ENCODE peak calls at places on chromosomes 3 and 15, in seven cellular contexts. E is sigmoid colon, V is cardiac muscle cell, F is adrenal gland, P is body of pancreas, H is upper lobe of right lung, M is stomach. K is an unnamed sample.

GRCh38 chr3:159861369-159861987 is 127.2 kb upstream of the IL12A start:
- DNase-seq in V (no peak), E (no peak), H (no peak), M (no peak), P (no peak), F (no peak), K (no peak)

GRCh38 chr3:186638259-186638658 is 1.9 kb upstream of the FETUB start:
- DNase-seq in V (no peak), H (no peak), M (no peak), P (no peak), E (no peak), F (no peak), K (no peak)

GRCh38 chr3:12004741-12005513 is 739 bp downstream of the SYN2 start:
- DNase-seq in P (no peak), E (no peak), F (no peak), V (no peak), M (no peak), H (no peak), K (no peak)

GRCh38 chr3:5258526-5258925 is 71.0 kb downstream of the EDEM1 start:
- DNase-seq in F (no peak), M (no peak), V (no peak), H (no peak), E (no peak), P (no peak), K (no peak)

GRCh38 chr15:80839764-80840130 is 60.6 kb downstream of the CEMIP start:
- DNase-seq in V (no peak), F (no peak), E (no peak), P (no peak), H (no peak), M (no peak), K (no peak)

GRCh38 chr3:65348596-65348995 is 660.8 kb upstream of the ADAMTS9 start:
- DNase-seq in P (no peak), H (no peak), F (no peak), E (no peak), V (peak; percentile 38), M (no peak), K (no peak)

GRCh38 chr3:53166781-53167291 is 5.8 kb downstream of the PRKCD start:
- DNase-seq in V (peak; percentile 86), M (peak; percentile 57), H (peak; percentile 88), F (peak; percentile 75), E (peak; percentile 78), P (peak; percentile 62), K (no peak)

GRCh38 chr3:141746962-141747361 is 8.9 kb downstream of the RNF7 start:
- DNase-seq in P (no peak), F (no peak), M (no peak), H (no peak), V (no peak), E (no peak), K (no peak)

GRCh38 chr15:42457445-42458442 is 33.2 kb downstream of the ZNF106 start:
- DNase-seq in F (peak; percentile 78), H (no peak), P (peak; percentile 74), E (peak; percentile 91), M (peak; percentile 44), V (peak; percentile 98), K (peak; percentile 73)

GRCh38 chr3:58003093-58003492 is 5.1 kb upstream of the FLNB start:
- DNase-seq in F (no peak), M (no peak), H (no peak), V (no peak), E (no peak), P (peak; percentile 47), K (no peak)

GRCh38 chr3:149003653-149004305 is 12.4 kb downstream of the GYG1 start:
- DNase-seq in H (no peak), M (no peak), F (no peak), V (no peak), P (no peak), E (no peak), K (no peak)

GRCh38 chr15:75107905-75108838 is 84.8 kb downstream of the PPCDC start:
- DNase-seq in F (no peak), E (no peak), P (peak; percentile 48), H (no peak), M (peak; percentile 47), V (peak; percentile 83), K (peak; percentile 79)

GRCh38 chr15:64842986-64843561 is 1.4 kb downstream of the PLEKHO2 start:
- DNase-seq in M (no peak), H (peak; percentile 80), P (peak; percentile 55), F (peak; percentile 71), V (peak; percentile 65), E (peak; percentile 92), K (no peak)

GRCh38 chr15:87736401-87736800 is 520.1 kb downstream of the NTRK3 start:
- DNase-seq in E (no peak), F (no peak), P (no peak), V (peak; percentile 9), H (no peak), M (no peak), K (no peak)

GRCh38 chr3:141846050-141846433 is 30.4 kb upstream of the ATP1B3 start:
- DNase-seq in M (no peak), P (no peak), E (no peak), H (no peak), F (no peak), V (no peak), K (no peak)

DNA sequence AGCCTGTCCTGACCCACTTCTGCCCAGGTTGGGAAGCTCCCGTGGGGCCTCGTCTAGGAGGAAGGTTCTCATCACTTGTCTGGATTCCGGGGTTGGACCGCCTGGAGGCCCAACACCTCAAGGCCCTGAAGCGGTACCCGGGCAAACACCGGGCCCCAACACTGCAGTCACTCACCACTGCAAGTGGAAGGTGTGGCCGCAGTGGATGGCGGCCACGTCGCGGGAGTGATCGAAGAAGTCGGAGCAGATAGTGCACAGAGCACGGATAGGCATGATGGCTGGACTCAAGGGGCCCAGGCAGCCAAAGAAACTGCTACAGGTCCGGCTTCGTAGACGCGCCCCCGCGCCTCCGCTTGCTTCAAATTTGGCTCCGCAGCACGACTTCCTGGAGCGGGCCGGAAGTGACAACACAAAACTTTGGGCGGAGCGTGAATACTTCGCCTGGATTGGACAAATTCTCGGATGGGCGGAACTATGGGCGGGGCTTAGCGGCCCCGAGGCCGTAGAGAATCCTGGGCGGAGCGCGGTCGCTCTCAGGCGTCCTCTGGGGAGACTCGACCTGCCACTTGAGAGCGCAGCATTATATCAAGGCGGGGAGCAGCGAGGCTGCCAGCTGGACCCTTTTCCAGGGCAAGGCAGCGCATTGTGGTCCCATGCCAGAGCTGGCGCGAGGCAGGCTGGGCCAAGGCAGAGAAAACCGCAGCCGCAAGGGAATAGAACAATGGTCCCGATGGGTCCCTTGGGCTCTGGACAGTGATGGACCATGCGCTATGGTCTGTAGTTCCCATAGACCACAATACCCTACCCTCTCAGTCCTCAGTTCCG is at the start of gene TRAIP:
- DNase-seq in E (peak; percentile 97), M (peak; percentile 95), H (peak; percentile 94), V (peak; percentile 94), P (peak; percentile 96), F (peak; percentile 96), K (peak; percentile 97)
- TF ChIP-seq CTCF in E (no peak), M (no peak), H (no peak), V (no peak), P (no peak), F (no peak), K (no peak)

GRCh38 chr15:60553163-60553562 is 74.2 kb upstream of the ICE2 start:
- DNase-seq in M (no peak), V (no peak), H (no peak), F (no peak), E (no peak), P (no peak), K (no peak)
- H3K4me1 ChIP-seq in M (peaks cover 33% of the 10 kb centered on the region), V (no peaks in the 10 kb centered on the region), H (peaks cover 6% of the 10 kb centered on the region), F (peaks cover 28% of the 10 kb centered on the region), E (peaks cover 19% of the 10 kb centered on the region), P (peaks cover 6% of the 10 kb centered on the region), K (peaks cover 2% of the 10 kb centered on the region)

GRCh38 chr15:66481107-66481856 is 16.3 kb downstream of the SNAPC5 start:
- DNase-seq in H (no peak), V (no peak), M (no peak), F (no peak), P (peak; percentile 11), E (no peak), K (no peak)
- TF ChIP-seq CTCF in H (no peak), V (peak; percentile 5), M (no peak), F (no peak), P (no peak), E (no peak), K (no peak)

GRCh38 chr3:130903412-130903908 is 9.6 kb downstream of the ATP2C1 start:
- DNase-seq in V (no peak), M (no peak), H (no peak), P (no peak), E (no peak), F (no peak), K (no peak)
- H3K4me1 ChIP-seq in V (peaks cover 12% of the 10 kb centered on the region), M (peaks cover 61% of the 10 kb centered on the region), H (peaks cover 26% of the 10 kb centered on the region), P (peaks cover 33% of the 10 kb centered on the region), E (peaks cover 30% of the 10 kb centered on the region), F (no peaks in the 10 kb centered on the region), K (peaks cover 5% of the 10 kb centered on the region)

DNA sequence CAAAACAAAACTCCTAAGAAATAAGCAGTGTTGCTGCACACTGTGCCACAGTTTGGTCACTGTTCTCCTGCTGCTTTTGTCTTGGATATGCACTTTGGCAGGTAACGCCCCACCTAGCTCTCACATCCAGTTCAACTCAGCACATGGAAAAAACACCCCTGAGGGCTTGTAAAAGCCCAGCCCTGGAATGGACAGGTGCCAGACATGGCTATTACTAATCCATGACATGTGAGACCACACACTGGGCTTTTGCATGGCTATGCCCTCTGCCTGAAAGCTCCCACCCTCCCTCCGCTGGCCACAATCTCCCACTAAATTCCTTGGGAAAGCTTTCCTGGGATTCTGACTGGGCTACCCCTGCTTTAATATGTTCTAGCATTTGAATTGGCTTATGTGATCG is 24.7 kb upstream of the ZBED2 start:
- DNase-seq in P (no peak), F (no peak), H (no peak), E (no peak), V (no peak), M (no peak), K (no peak)
- TF ChIP-seq CTCF in P (no peak), F (no peak), H (no peak), E (no peak), V (no peak), M (no peak), K (no peak)

K was measured in kidney.